ENCODE peak calls at places on chromosomes 11 and 22, in six cellular contexts. One of them, this sample, is unnamed.

GRCh38 chr22:19066531-19067271 is 55.5 kb downstream of the DGCR2 start:
- DNase-seq in keratinocyte: peak; percentile 11
- DNase-seq in breast epithelium: no peak
- DNase-seq in AG04450: peak; percentile 42
- DNase-seq in endodermal cell: no peak
- DNase-seq in IMR-90: peak; percentile 83
- DNase-seq in this sample: no peak

GRCh38 chr11:92390783-92391182 is 166.2 kb downstream of the FAT3 start:
- DNase-seq in keratinocyte: no peak
- DNase-seq in breast epithelium: no peak
- DNase-seq in AG04450: no peak
- DNase-seq in endodermal cell: no peak
- DNase-seq in IMR-90: no peak
- DNase-seq in this sample: no peak

GRCh38 chr11:96761451-96761850 is 371.6 kb downstream of the JRKL start:
- DNase-seq in keratinocyte: peak; percentile 13
- DNase-seq in breast epithelium: no peak
- DNase-seq in AG04450: no peak
- DNase-seq in endodermal cell: no peak
- DNase-seq in IMR-90: no peak
- DNase-seq in this sample: no peak

GRCh38 chr11:96324912-96325311 is 18.1 kb downstream of the MAML2 start:
- DNase-seq in keratinocyte: no peak
- DNase-seq in breast epithelium: no peak
- DNase-seq in AG04450: no peak
- DNase-seq in endodermal cell: no peak
- DNase-seq in IMR-90: peak; percentile 83
- DNase-seq in this sample: no peak

GRCh38 chr11:62295504-62295903 is 3.4 kb downstream of the SCGB1D4 start:
- DNase-seq in keratinocyte: no peak
- DNase-seq in breast epithelium: no peak
- DNase-seq in AG04450: no peak
- DNase-seq in endodermal cell: peak; percentile 83
- DNase-seq in IMR-90: peak; percentile 30
- DNase-seq in this sample: no peak

GRCh38 chr11:103499710-103500340 is 390.6 kb downstream of the DYNC2H1 start:
- DNase-seq in keratinocyte: no peak
- DNase-seq in breast epithelium: no peak
- DNase-seq in AG04450: no peak
- DNase-seq in endodermal cell: no peak
- DNase-seq in IMR-90: peak; percentile 47
- DNase-seq in this sample: no peak

GRCh38 chr11:125494033-125494364 is 2.1 kb downstream of the FEZ1 start:
- DNase-seq in keratinocyte: no peak
- DNase-seq in breast epithelium: no peak
- DNase-seq in AG04450: no peak
- DNase-seq in endodermal cell: no peak
- DNase-seq in IMR-90: no peak
- DNase-seq in this sample: no peak

GRCh38 chr11:97019754-97020153 is 629.9 kb downstream of the JRKL start:
- DNase-seq in keratinocyte: no peak
- DNase-seq in breast epithelium: no peak
- DNase-seq in AG04450: no peak
- DNase-seq in endodermal cell: no peak
- DNase-seq in IMR-90: no peak
- DNase-seq in this sample: no peak

GRCh38 chr11:58927393-58928081 is 11.8 kb upstream of the GLYATL1 start:
- DNase-seq in keratinocyte: no peak
- DNase-seq in breast epithelium: no peak
- DNase-seq in AG04450: peak; percentile 24
- DNase-seq in endodermal cell: peak; percentile 98
- DNase-seq in IMR-90: peak; percentile 29
- DNase-seq in this sample: no peak

GRCh38 chr11:116312560-116313340 is 460.0 kb downstream of the BUD13 start:
- DNase-seq in keratinocyte: no peak
- DNase-seq in breast epithelium: peak; percentile 81
- DNase-seq in AG04450: no peak
- DNase-seq in endodermal cell: no peak
- DNase-seq in IMR-90: no peak
- DNase-seq in this sample: peak; percentile 2

GRCh38 chr11:112425121-112425520 is 164.5 kb upstream of the PLET1 start:
- DNase-seq in keratinocyte: no peak
- DNase-seq in breast epithelium: no peak
- DNase-seq in AG04450: no peak
- DNase-seq in endodermal cell: no peak
- DNase-seq in IMR-90: no peak
- DNase-seq in this sample: no peak

GRCh38 chr11:66112041-66112491 is 42.0 kb downstream of the PACS1 start:
- DNase-seq in keratinocyte: no peak
- DNase-seq in breast epithelium: no peak
- DNase-seq in AG04450: no peak
- DNase-seq in endodermal cell: peak; percentile 69
- DNase-seq in IMR-90: no peak
- DNase-seq in this sample: no peak

GRCh38 chr11:61851900-61852295 is 23.8 kb downstream of the FADS2 start:
- DNase-seq in keratinocyte: no peak
- DNase-seq in breast epithelium: no peak
- DNase-seq in AG04450: no peak
- DNase-seq in endodermal cell: no peak
- DNase-seq in IMR-90: no peak
- DNase-seq in this sample: no peak

GRCh38 chr11:87223816-87224215 is 186.1 kb downstream of the TMEM135 start:
- DNase-seq in keratinocyte: no peak
- DNase-seq in breast epithelium: no peak
- DNase-seq in AG04450: no peak
- DNase-seq in endodermal cell: no peak
- DNase-seq in IMR-90: peak; percentile 8
- DNase-seq in this sample: no peak

GRCh38 chr11:12245549-12245986 is 131.8 kb upstream of the PARVA start:
- DNase-seq in keratinocyte: no peak
- DNase-seq in breast epithelium: no peak
- DNase-seq in AG04450: no peak
- DNase-seq in endodermal cell: no peak
- DNase-seq in IMR-90: peak; percentile 25
- DNase-seq in this sample: no peak

GRCh38 chr11:36304349-36304748 is 8.3 kb downstream of the PRR5L start:
- DNase-seq in keratinocyte: no peak
- DNase-seq in breast epithelium: no peak
- DNase-seq in AG04450: no peak
- DNase-seq in endodermal cell: no peak
- DNase-seq in IMR-90: peak; percentile 20
- DNase-seq in this sample: no peak

GRCh38 chr11:68314886-68315580 is 2.6 kb downstream of the LRP5 start:
- DNase-seq in keratinocyte: no peak
- DNase-seq in breast epithelium: no peak
- DNase-seq in AG04450: no peak
- DNase-seq in endodermal cell: no peak
- DNase-seq in IMR-90: peak; percentile 59
- DNase-seq in this sample: no peak
- TF ChIP-seq CTCF in keratinocyte: no peak
- TF ChIP-seq CTCF in breast epithelium: no peak
- TF ChIP-seq CTCF in AG04450: no peak
- TF ChIP-seq CTCF in endodermal cell: no peak
- TF ChIP-seq CTCF in IMR-90: no peak
- TF ChIP-seq CTCF in this sample: no peak

GRCh38 chr11:21963013-21963412 is 229.9 kb upstream of the ANO5 start:
- DNase-seq in keratinocyte: no peak
- DNase-seq in breast epithelium: no peak
- DNase-seq in AG04450: no peak
- DNase-seq in endodermal cell: no peak
- DNase-seq in IMR-90: no peak
- DNase-seq in this sample: no peak

GRCh38 chr11:21969841-21970240 is 223.0 kb upstream of the ANO5 start:
- DNase-seq in keratinocyte: no peak
- DNase-seq in breast epithelium: no peak
- DNase-seq in AG04450: no peak
- DNase-seq in endodermal cell: no peak
- DNase-seq in IMR-90: no peak
- DNase-seq in this sample: no peak

GRCh38 chr11:21965221-21965620 is 227.7 kb upstream of the ANO5 start:
- DNase-seq in keratinocyte: no peak
- DNase-seq in breast epithelium: no peak
- DNase-seq in AG04450: no peak
- DNase-seq in endodermal cell: no peak
- DNase-seq in IMR-90: no peak
- DNase-seq in this sample: no peak
- H3K4me3 ChIP-seq in keratinocyte: no peak overlapping the region
- H3K4me3 ChIP-seq in breast epithelium: no peak overlapping the region
- H3K4me3 ChIP-seq in AG04450: no peak overlapping the region
- H3K4me3 ChIP-seq in endodermal cell: no peak overlapping the region
- H3K4me3 ChIP-seq in IMR-90: no peak overlapping the region
- H3K4me3 ChIP-seq in this sample: no peak overlapping the region

DNA sequence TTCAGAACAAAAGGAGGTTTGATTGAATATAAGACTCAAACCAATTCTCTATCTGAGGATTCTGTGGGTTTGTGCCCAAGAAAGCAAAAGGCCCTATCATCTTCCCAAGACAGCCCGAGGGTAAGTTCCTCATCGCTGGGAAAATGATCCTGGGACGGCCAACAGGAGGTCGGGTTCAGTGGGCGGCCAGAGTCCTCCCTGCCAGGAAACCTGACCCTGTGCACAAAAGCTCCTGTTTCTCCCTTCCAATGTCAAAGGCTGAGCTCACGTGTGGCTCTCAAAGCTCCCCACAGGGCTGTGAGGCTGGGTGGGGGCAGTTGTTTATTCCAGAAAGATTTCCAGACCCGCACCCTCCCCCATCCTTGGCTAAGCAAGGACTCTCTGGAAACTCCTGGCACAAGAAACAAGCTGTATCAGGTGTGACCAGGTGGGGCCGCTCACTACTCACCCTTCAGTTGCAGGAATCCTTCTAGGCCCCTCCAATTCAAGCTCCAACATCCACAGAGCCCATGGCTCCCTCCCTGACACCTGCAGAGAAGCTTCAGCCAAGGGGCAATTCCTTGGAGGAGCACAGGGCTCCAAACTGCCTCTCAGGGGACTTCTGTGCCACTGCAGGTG is 131.9 kb downstream of the SHANK2 start:
- DNase-seq in keratinocyte: no peak
- DNase-seq in breast epithelium: no peak
- DNase-seq in AG04450: no peak
- DNase-seq in endodermal cell: peak; percentile 95
- DNase-seq in IMR-90: no peak
- DNase-seq in this sample: no peak
- TF ChIP-seq CTCF in keratinocyte: peak; percentile 36
- TF ChIP-seq CTCF in breast epithelium: no peak
- TF ChIP-seq CTCF in AG04450: no peak
- TF ChIP-seq CTCF in endodermal cell: peak; percentile 90
- TF ChIP-seq CTCF in IMR-90: peak; percentile 24
- TF ChIP-seq CTCF in this sample: peak; percentile 18

GRCh38 chr11:3052567-3052966 is 4.7 kb downstream of the CARS1 start:
- DNase-seq in keratinocyte: no peak
- DNase-seq in breast epithelium: no peak
- DNase-seq in AG04450: no peak
- DNase-seq in endodermal cell: no peak
- DNase-seq in IMR-90: no peak
- DNase-seq in this sample: no peak

GRCh38 chr11:3050386-3051325 is 6.6 kb downstream of the CARS1 start:
- DNase-seq in keratinocyte: no peak
- DNase-seq in breast epithelium: no peak
- DNase-seq in AG04450: no peak
- DNase-seq in endodermal cell: no peak
- DNase-seq in IMR-90: no peak
- DNase-seq in this sample: no peak

GRCh38 chr11:3052109-3052479 is 5.1 kb downstream of the CARS1 start:
- DNase-seq in keratinocyte: no peak
- DNase-seq in breast epithelium: no peak
- DNase-seq in AG04450: no peak
- DNase-seq in endodermal cell: no peak
- DNase-seq in IMR-90: no peak
- DNase-seq in this sample: no peak

GRCh38 chr11:3049430-3050243 is 7.6 kb downstream of the CARS1 start:
- DNase-seq in keratinocyte: peak; percentile 62
- DNase-seq in breast epithelium: peak; percentile 73
- DNase-seq in AG04450: peak; percentile 94
- DNase-seq in endodermal cell: no peak
- DNase-seq in IMR-90: peak; percentile 98
- DNase-seq in this sample: peak; percentile 87

GRCh38 chr11:3051435-3052108 is 5.7 kb downstream of the CARS1 start:
- DNase-seq in keratinocyte: no peak
- DNase-seq in breast epithelium: no peak
- DNase-seq in AG04450: no peak
- DNase-seq in endodermal cell: no peak
- DNase-seq in IMR-90: no peak
- DNase-seq in this sample: no peak
- H3K4me3 ChIP-seq in keratinocyte: no peak overlapping the region
- H3K4me3 ChIP-seq in breast epithelium: no peak overlapping the region
- H3K4me3 ChIP-seq in AG04450: no peak overlapping the region
- H3K4me3 ChIP-seq in endodermal cell: no peak overlapping the region
- H3K4me3 ChIP-seq in IMR-90: no peak overlapping the region
- H3K4me3 ChIP-seq in this sample: no peak overlapping the region

GRCh38 chr11:63672156-63672463 is 934 bp upstream of the ATL3 start:
- DNase-seq in keratinocyte: no peak
- DNase-seq in breast epithelium: no peak
- DNase-seq in AG04450: no peak
- DNase-seq in endodermal cell: no peak
- DNase-seq in IMR-90: no peak
- DNase-seq in this sample: no peak

GRCh38 chr11:63671322-63672155 is at the start of gene ATL3:
- DNase-seq in keratinocyte: peak; percentile 70
- DNase-seq in breast epithelium: peak; percentile 99
- DNase-seq in AG04450: peak; percentile 88
- DNase-seq in endodermal cell: peak; percentile 99
- DNase-seq in IMR-90: peak; percentile 93
- DNase-seq in this sample: peak; percentile 87

GRCh38 chr11:63670077-63670737 is 969 bp downstream of the ATL3 start:
- DNase-seq in keratinocyte: no peak
- DNase-seq in breast epithelium: no peak
- DNase-seq in AG04450: no peak
- DNase-seq in endodermal cell: no peak
- DNase-seq in IMR-90: peak; percentile 45
- DNase-seq in this sample: no peak

GRCh38 chr11:63672934-63673539 is 1.9 kb upstream of the ATL3 start:
- DNase-seq in keratinocyte: no peak
- DNase-seq in breast epithelium: no peak
- DNase-seq in AG04450: no peak
- DNase-seq in endodermal cell: no peak
- DNase-seq in IMR-90: no peak
- DNase-seq in this sample: no peak

DNA sequence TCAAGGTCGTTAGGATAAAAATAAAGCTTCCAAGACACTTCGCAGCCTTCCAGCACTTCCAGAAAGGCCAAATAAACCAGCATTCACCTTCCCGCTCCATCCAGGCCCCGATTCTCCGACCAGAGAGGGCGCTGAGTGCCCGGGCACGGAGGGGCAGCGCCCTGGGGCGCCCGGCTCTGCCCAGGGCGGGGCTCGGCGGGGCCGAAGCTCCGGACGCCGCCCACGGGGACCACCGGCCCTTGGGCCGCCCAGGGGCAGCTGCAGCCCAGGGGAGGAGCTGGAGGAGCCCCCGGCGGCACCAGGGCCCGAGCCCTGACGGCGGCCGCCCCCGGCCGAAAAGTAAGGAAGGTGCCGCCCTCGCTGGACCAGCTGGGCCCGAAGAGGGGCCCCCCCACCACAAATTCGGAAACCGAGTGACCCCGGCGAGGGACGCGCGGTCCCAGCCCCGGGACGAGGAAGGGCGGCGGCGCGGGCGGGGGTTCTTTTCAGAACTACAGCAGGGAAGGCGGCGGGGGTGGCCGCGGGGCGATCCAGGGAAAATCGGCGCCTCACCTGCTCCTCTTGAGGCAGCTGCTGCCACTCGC is 346 bp downstream of the ATL3 start:
- DNase-seq in keratinocyte: no peak
- DNase-seq in breast epithelium: no peak
- DNase-seq in AG04450: no peak
- DNase-seq in endodermal cell: peak; percentile 84
- DNase-seq in IMR-90: no peak
- DNase-seq in this sample: no peak
- TF ChIP-seq CTCF in keratinocyte: peak; percentile 38
- TF ChIP-seq CTCF in breast epithelium: no peak
- TF ChIP-seq CTCF in AG04450: peak; percentile 43
- TF ChIP-seq CTCF in endodermal cell: peak; percentile 66
- TF ChIP-seq CTCF in IMR-90: peak; percentile 43
- TF ChIP-seq CTCF in this sample: peak; percentile 36

This sample was measured in HFF-Myc.